ENCODE peak calls at places on chromosomes 6 and 20, in six cellular contexts. B is T-helper 1 cell; N is IMR-90; W is WTC11; S is adrenal gland; U is activated CD4-positive, CD25-positive, alpha-beta regulatory T cell. T is an unnamed sample.

GRCh38 chr20:2602046-2602735 is 50.2 kb upstream of the NOP56 start:
- DNase-seq in B (no peak), N (no peak), W (no peak), S (no peak), U (no peak), T (no peak)

GRCh38 chr6:45535933-45536332 is 158.2 kb upstream of the SUPT3H start:
- DNase-seq in B (no peak), N (no peak), W (no peak), S (no peak), U (no peak), T (no peak)

GRCh38 chr6:149840345-149841075 is 23.6 kb downstream of the LRP11 start:
- DNase-seq in B (no peak), N (peak), W (peak), S (peak), U (no peak), T (peak)

GRCh38 chr20:33673411-33674293 is 576 bp downstream of the NECAB3 start:
- DNase-seq in B (no peak), N (peak), W (no peak), S (peak), U (no peak), T (peak)

GRCh38 chr6:138428943-138429616 is 25.1 kb downstream of the HEBP2 start:
- DNase-seq in B (no peak), N (peak), W (no peak), S (no peak), U (no peak), T (no peak)

GRCh38 chr6:23633986-23634385 is 492.0 kb upstream of the NRSN1 start:
- DNase-seq in B (no peak), N (no peak), W (no peak), S (no peak), U (no peak), T (no peak)

GRCh38 chr6:163356324-163356723 is 58.2 kb upstream of the QKI start:
- DNase-seq in B (no peak), N (peak), W (peak), S (peak), U (no peak), T (no peak)

GRCh38 chr6:134980846-134981245 is 30.9 kb upstream of the ALDH8A1 start:
- DNase-seq in B (no peak), N (no peak), W (no peak), S (no peak), U (no peak), T (no peak)

GRCh38 chr6:1597924-1598323 is 11.8 kb upstream of the FOXC1 start:
- DNase-seq in B (no peak), N (peak), W (no peak), S (no peak), U (no peak), T (no peak)

GRCh38 chr20:21933526-21933925 is 228.1 kb downstream of the PAX1 start:
- DNase-seq in B (no peak), N (no peak), W (no peak), S (no peak), U (no peak), T (no peak)